ENCODE peak calls at places on chromosomes 11 and 22, in nine cellular contexts. One of them, this sample, is unnamed.

GRCh38 chr11:113014262-113014661 is 53.0 kb downstream of the NCAM1 start:
- DNase-seq in prostate gland: no peak
- DNase-seq in endothelial cell of umbilical vein: no peak
- DNase-seq in HCT116: no peak
- DNase-seq in GM12891: no peak
- DNase-seq in SK-N-MC: no peak
- DNase-seq in HepG2: no peak
- DNase-seq in stomach: no peak
- DNase-seq in SK-N-SH: peak
- DNase-seq in this sample: no peak

GRCh38 chr11:14519692-14520085 is 497 bp downstream of the PSMA1 start:
- DNase-seq in prostate gland: no peak
- DNase-seq in endothelial cell of umbilical vein: no peak
- DNase-seq in stomach: no peak
- DNase-seq in HepG2: no peak
- DNase-seq in GM12891: no peak
- DNase-seq in SK-N-MC: no peak
- DNase-seq in SK-N-SH: no peak
- DNase-seq in HCT116: no peak
- DNase-seq in this sample: no peak

GRCh38 chr11:119681537-119681936 is 47.5 kb downstream of the NECTIN1 start:
- DNase-seq in endothelial cell of umbilical vein: no peak
- DNase-seq in GM12891: no peak
- DNase-seq in stomach: no peak
- DNase-seq in HCT116: no peak
- DNase-seq in prostate gland: no peak
- DNase-seq in SK-N-SH: no peak
- DNase-seq in SK-N-MC: no peak
- DNase-seq in HepG2: no peak
- DNase-seq in this sample: no peak

GRCh38 chr22:47199261-47199948 is 437.0 kb downstream of the TBC1D22A start:
- DNase-seq in HCT116: no peak
- DNase-seq in endothelial cell of umbilical vein: no peak
- DNase-seq in SK-N-MC: no peak
- DNase-seq in GM12891: no peak
- DNase-seq in HepG2: no peak
- DNase-seq in stomach: peak
- DNase-seq in SK-N-SH: no peak
- DNase-seq in prostate gland: no peak
- DNase-seq in this sample: peak

GRCh38 chr22:37484115-37485005 is 1.8 kb downstream of the MFNG start:
- DNase-seq in SK-N-SH: no peak
- DNase-seq in HCT116: no peak
- DNase-seq in GM12891: peak
- DNase-seq in stomach: peak
- DNase-seq in endothelial cell of umbilical vein: peak
- DNase-seq in prostate gland: peak
- DNase-seq in HepG2: no peak
- DNase-seq in SK-N-MC: no peak
- DNase-seq in this sample: peak

GRCh38 chr22:25777870-25778269 is 35.9 kb downstream of the MYO18B start:
- DNase-seq in GM12891: no peak
- DNase-seq in prostate gland: peak
- DNase-seq in endothelial cell of umbilical vein: peak
- DNase-seq in HCT116: peak
- DNase-seq in stomach: no peak
- DNase-seq in HepG2: peak
- DNase-seq in SK-N-SH: peak
- DNase-seq in SK-N-MC: no peak
- DNase-seq in this sample: no peak

GRCh38 chr11:75558939-75559843 is 2.9 kb upstream of the SERPINH1 start:
- DNase-seq in HepG2: no peak
- DNase-seq in SK-N-MC: peak
- DNase-seq in stomach: no peak
- DNase-seq in endothelial cell of umbilical vein: peak
- DNase-seq in GM12891: no peak
- DNase-seq in SK-N-SH: no peak
- DNase-seq in HCT116: no peak
- DNase-seq in prostate gland: no peak
- DNase-seq in this sample: no peak

GRCh38 chr11:93481279-93481678 is 61.9 kb downstream of the SMCO4 start:
- DNase-seq in GM12891: no peak
- DNase-seq in HepG2: no peak
- DNase-seq in SK-N-MC: no peak
- DNase-seq in prostate gland: no peak
- DNase-seq in endothelial cell of umbilical vein: no peak
- DNase-seq in SK-N-SH: no peak
- DNase-seq in HCT116: no peak
- DNase-seq in stomach: no peak
- DNase-seq in this sample: peak

GRCh38 chr22:31281733-31282132 is 10.6 kb downstream of the PIK3IP1 start:
- DNase-seq in SK-N-MC: no peak
- DNase-seq in endothelial cell of umbilical vein: no peak
- DNase-seq in HepG2: no peak
- DNase-seq in stomach: no peak
- DNase-seq in prostate gland: no peak
- DNase-seq in SK-N-SH: no peak
- DNase-seq in GM12891: no peak
- DNase-seq in HCT116: no peak
- DNase-seq in this sample: no peak

GRCh38 chr11:94792453-94792852 is 24.3 kb downstream of the AMOTL1 start:
- DNase-seq in prostate gland: no peak
- DNase-seq in SK-N-MC: no peak
- DNase-seq in HCT116: no peak
- DNase-seq in GM12891: no peak
- DNase-seq in stomach: no peak
- DNase-seq in HepG2: no peak
- DNase-seq in SK-N-SH: no peak
- DNase-seq in endothelial cell of umbilical vein: peak
- DNase-seq in this sample: no peak

GRCh38 chr11:91956711-91957110 is 267.9 kb upstream of the FAT3 start:
- DNase-seq in HCT116: no peak
- DNase-seq in SK-N-SH: no peak
- DNase-seq in HepG2: no peak
- DNase-seq in SK-N-MC: no peak
- DNase-seq in endothelial cell of umbilical vein: peak
- DNase-seq in GM12891: no peak
- DNase-seq in stomach: no peak
- DNase-seq in prostate gland: no peak
- DNase-seq in this sample: no peak

GRCh38 chr11:75275581-75275980 is 35.0 kb downstream of the TPBGL start:
- DNase-seq in endothelial cell of umbilical vein: peak
- DNase-seq in SK-N-SH: no peak
- DNase-seq in GM12891: no peak
- DNase-seq in HepG2: no peak
- DNase-seq in HCT116: no peak
- DNase-seq in stomach: peak
- DNase-seq in SK-N-MC: no peak
- DNase-seq in prostate gland: no peak
- DNase-seq in this sample: peak

GRCh38 chr22:29330291-29330690 is 14.8 kb upstream of the RASL10A start:
- DNase-seq in SK-N-MC: no peak
- DNase-seq in SK-N-SH: no peak
- DNase-seq in HepG2: no peak
- DNase-seq in GM12891: no peak
- DNase-seq in HCT116: no peak
- DNase-seq in endothelial cell of umbilical vein: no peak
- DNase-seq in prostate gland: no peak
- DNase-seq in stomach: no peak
- DNase-seq in this sample: no peak

GRCh38 chr11:69874984-69875673 is 55.9 kb upstream of the FGF3 start:
- DNase-seq in stomach: no peak
- DNase-seq in SK-N-MC: no peak
- DNase-seq in HCT116: no peak
- DNase-seq in HepG2: no peak
- DNase-seq in prostate gland: no peak
- DNase-seq in SK-N-SH: peak
- DNase-seq in GM12891: no peak
- DNase-seq in endothelial cell of umbilical vein: no peak
- DNase-seq in this sample: peak

GRCh38 chr11:62459080-62459479 is 40.2 kb downstream of the SCGB1A1 start:
- DNase-seq in HCT116: no peak
- DNase-seq in SK-N-MC: no peak
- DNase-seq in GM12891: no peak
- DNase-seq in stomach: no peak
- DNase-seq in prostate gland: no peak
- DNase-seq in SK-N-SH: no peak
- DNase-seq in HepG2: no peak
- DNase-seq in endothelial cell of umbilical vein: no peak
- DNase-seq in this sample: no peak

GRCh38 chr11:23543651-23544216 is 683.5 kb upstream of the CCDC179 start:
- DNase-seq in SK-N-SH: no peak
- DNase-seq in stomach: no peak
- DNase-seq in GM12891: no peak
- DNase-seq in SK-N-MC: no peak
- DNase-seq in HCT116: no peak
- DNase-seq in HepG2: no peak
- DNase-seq in endothelial cell of umbilical vein: peak
- DNase-seq in prostate gland: no peak
- DNase-seq in this sample: no peak
- TF ChIP-seq POLR2AphosphoS5 in SK-N-SH: no peak
- TF ChIP-seq POLR2AphosphoS5 in stomach: no peak
- TF ChIP-seq POLR2AphosphoS5 in GM12891: no peak
- TF ChIP-seq POLR2AphosphoS5 in SK-N-MC: no peak
- TF ChIP-seq POLR2AphosphoS5 in HCT116: no peak
- TF ChIP-seq POLR2AphosphoS5 in HepG2: no peak
- TF ChIP-seq POLR2AphosphoS5 in endothelial cell of umbilical vein: no peak
- TF ChIP-seq POLR2AphosphoS5 in prostate gland: no peak
- TF ChIP-seq POLR2AphosphoS5 in this sample: no peak

GRCh38 chr11:122781378-122782040 is 56.8 kb upstream of the CRTAM start:
- DNase-seq in SK-N-MC: peak
- DNase-seq in HepG2: peak
- DNase-seq in HCT116: peak
- DNase-seq in SK-N-SH: peak
- DNase-seq in endothelial cell of umbilical vein: peak
- DNase-seq in prostate gland: peak
- DNase-seq in stomach: peak
- DNase-seq in GM12891: peak
- DNase-seq in this sample: no peak
- TF ChIP-seq POLR2AphosphoS5 in SK-N-MC: no peak
- TF ChIP-seq POLR2AphosphoS5 in HepG2: no peak
- TF ChIP-seq POLR2AphosphoS5 in HCT116: no peak
- TF ChIP-seq POLR2AphosphoS5 in SK-N-SH: no peak
- TF ChIP-seq POLR2AphosphoS5 in endothelial cell of umbilical vein: no peak
- TF ChIP-seq POLR2AphosphoS5 in prostate gland: peak
- TF ChIP-seq POLR2AphosphoS5 in stomach: peak
- TF ChIP-seq POLR2AphosphoS5 in GM12891: no peak
- TF ChIP-seq POLR2AphosphoS5 in this sample: no peak

GRCh38 chr22:23804781-23805291 is 18.1 kb downstream of the SMARCB1 start:
- DNase-seq in SK-N-SH: no peak
- DNase-seq in SK-N-MC: no peak
- DNase-seq in prostate gland: no peak
- DNase-seq in HepG2: no peak
- DNase-seq in endothelial cell of umbilical vein: no peak
- DNase-seq in HCT116: no peak
- DNase-seq in GM12891: no peak
- DNase-seq in stomach: no peak
- DNase-seq in this sample: no peak

GRCh38 chr22:23800297-23801237 is 13.8 kb downstream of the SMARCB1 start:
- DNase-seq in SK-N-MC: no peak
- DNase-seq in HCT116: no peak
- DNase-seq in HepG2: no peak
- DNase-seq in endothelial cell of umbilical vein: no peak
- DNase-seq in GM12891: no peak
- DNase-seq in prostate gland: no peak
- DNase-seq in stomach: no peak
- DNase-seq in SK-N-SH: no peak
- DNase-seq in this sample: no peak

GRCh38 chr22:23801886-23802377 is 15.2 kb downstream of the SMARCB1 start:
- DNase-seq in GM12891: no peak
- DNase-seq in stomach: no peak
- DNase-seq in SK-N-MC: no peak
- DNase-seq in endothelial cell of umbilical vein: no peak
- DNase-seq in HepG2: no peak
- DNase-seq in prostate gland: no peak
- DNase-seq in HCT116: no peak
- DNase-seq in SK-N-SH: no peak
- DNase-seq in this sample: no peak

GRCh38 chr22:23801238-23801821 is 14.6 kb downstream of the SMARCB1 start:
- DNase-seq in SK-N-MC: no peak
- DNase-seq in prostate gland: no peak
- DNase-seq in stomach: no peak
- DNase-seq in HepG2: no peak
- DNase-seq in SK-N-SH: no peak
- DNase-seq in GM12891: no peak
- DNase-seq in HCT116: no peak
- DNase-seq in endothelial cell of umbilical vein: no peak
- DNase-seq in this sample: no peak

GRCh38 chr22:23803001-23803819 is 16.4 kb downstream of the SMARCB1 start:
- DNase-seq in HepG2: no peak
- DNase-seq in prostate gland: no peak
- DNase-seq in SK-N-SH: no peak
- DNase-seq in HCT116: no peak
- DNase-seq in GM12891: no peak
- DNase-seq in endothelial cell of umbilical vein: no peak
- DNase-seq in SK-N-MC: no peak
- DNase-seq in stomach: no peak
- DNase-seq in this sample: no peak
- TF ChIP-seq POLR2AphosphoS5 in HepG2: no peak
- TF ChIP-seq POLR2AphosphoS5 in prostate gland: no peak
- TF ChIP-seq POLR2AphosphoS5 in SK-N-SH: no peak
- TF ChIP-seq POLR2AphosphoS5 in HCT116: no peak
- TF ChIP-seq POLR2AphosphoS5 in GM12891: peak
- TF ChIP-seq POLR2AphosphoS5 in endothelial cell of umbilical vein: no peak
- TF ChIP-seq POLR2AphosphoS5 in SK-N-MC: no peak
- TF ChIP-seq POLR2AphosphoS5 in stomach: no peak
- TF ChIP-seq POLR2AphosphoS5 in this sample: no peak

DNA sequence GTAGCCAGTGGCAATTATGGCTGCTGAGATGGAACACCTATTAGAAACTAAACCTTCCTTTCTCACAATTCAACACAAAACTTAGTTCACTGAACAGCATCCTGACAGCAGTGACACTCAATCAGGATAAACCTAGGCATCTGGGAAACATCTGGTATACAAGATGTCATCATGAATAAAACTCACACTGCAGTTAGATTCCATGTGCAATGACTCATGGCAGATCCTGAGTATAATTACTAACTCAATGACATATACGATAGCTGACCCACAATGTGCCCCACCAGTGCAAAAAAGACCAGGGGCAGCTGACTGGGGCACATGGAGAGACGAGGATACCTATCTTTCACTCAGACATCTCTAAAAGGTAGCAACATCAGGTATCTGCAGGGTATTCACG is 17.7 kb downstream of the RBFOX2 start:
- DNase-seq in SK-N-MC: no peak
- DNase-seq in prostate gland: no peak
- DNase-seq in stomach: no peak
- DNase-seq in GM12891: no peak
- DNase-seq in HepG2: no peak
- DNase-seq in endothelial cell of umbilical vein: peak
- DNase-seq in HCT116: no peak
- DNase-seq in SK-N-SH: peak
- DNase-seq in this sample: no peak
- TF ChIP-seq POLR2AphosphoS5 in SK-N-MC: no peak
- TF ChIP-seq POLR2AphosphoS5 in prostate gland: no peak
- TF ChIP-seq POLR2AphosphoS5 in stomach: peak
- TF ChIP-seq POLR2AphosphoS5 in GM12891: no peak
- TF ChIP-seq POLR2AphosphoS5 in HepG2: no peak
- TF ChIP-seq POLR2AphosphoS5 in endothelial cell of umbilical vein: no peak
- TF ChIP-seq POLR2AphosphoS5 in HCT116: no peak
- TF ChIP-seq POLR2AphosphoS5 in SK-N-SH: peak
- TF ChIP-seq POLR2AphosphoS5 in this sample: no peak